ENCODE peak calls at places on chromosomes 13 and 19, in six cellular contexts. A is NCI-H1694; L is fibroblast of the conjunctiva; C is EL; R is stimulated activated CD4-positive, alpha-beta T cell treated with anti-CD3 and anti-CD28 coated beads, Interleukin-4, amount 100 ng/mL, for 1 hour; E is tibial nerve. T is an unnamed sample.

GRCh38 chr13:34543836-34544235 is 398.2 kb upstream of the NBEA start:
- DNase-seq in A (no peak), L (no peak), C (no peak), R (no peak), E (no peak), T (no peak)

GRCh38 chr13:49938274-49938673 is 2.1 kb upstream of the SPRYD7 start:
- DNase-seq in A (no peak), L (no peak), C (no peak), R (no peak), E (no peak), T (no peak)

GRCh38 chr13:27353166-27353583 is 71.2 kb upstream of the GTF3A start:
- DNase-seq in A (no peak), L (no peak), C (peak; percentile 47), R (peak; percentile 6), E (no peak), T (peak; percentile 55)

GRCh38 chr13:98353750-98354149 is 176.7 kb upstream of the RNF113B start:
- DNase-seq in A (no peak), L (no peak), C (peak; percentile 10), R (no peak), E (no peak), T (no peak)

GRCh38 chr19:4067396-4068057 is 828 bp upstream of the ZBTB7A start:
- DNase-seq in A (no peak), L (no peak), C (no peak), R (no peak), E (no peak), T (no peak)

GRCh38 chr13:28494861-28495585 is at the start of gene FLT1:
- DNase-seq in A (no peak), L (no peak), C (peak; percentile 82), R (peak; percentile 35), E (no peak), T (no peak)

GRCh38 chr19:14005381-14006084 is 587 bp downstream of the RFX1 start:
- DNase-seq in A (peak; percentile 52), L (peak; percentile 69), C (peak; percentile 85), R (peak; percentile 88), E (peak; percentile 82), T (peak; percentile 70)

GRCh38 chr19:5470264-5470671 is 15.1 kb downstream of the ZNRF4 start:
- DNase-seq in A (no peak), L (no peak), C (no peak), R (no peak), E (no peak), T (no peak)

GRCh38 chr19:10872551-10873107 is 1.3 kb downstream of the CARM1 start:
- DNase-seq in A (no peak), L (no peak), C (peak; percentile 36), R (peak; percentile 50), E (no peak), T (no peak)

GRCh38 chr19:12967907-12968306 is 1.5 kb upstream of the DAND5 start:
- DNase-seq in A (no peak), L (no peak), C (no peak), R (no peak), E (no peak), T (no peak)

GRCh38 chr19:16920816-16921529 is 32.2 kb downstream of the F2RL3 start:
- DNase-seq in A (no peak), L (peak; percentile 27), C (peak; percentile 91), R (no peak), E (no peak), T (peak; percentile 88)

GRCh38 chr19:13849991-13850909 is 26.7 kb upstream of the NANOS3 start:
- DNase-seq in A (no peak), L (no peak), C (peak; percentile 78), R (peak; percentile 67), E (peak; percentile 77), T (peak; percentile 66)

GRCh38 chr13:29676535-29676934 is 81.0 kb upstream of the SLC7A1 start:
- DNase-seq in A (no peak), L (no peak), C (peak; percentile 75), R (no peak), E (no peak), T (peak; percentile 40)

GRCh38 chr19:38929929-38930775 is at the start of gene SARS2:
- DNase-seq in A (peak; percentile 89), L (peak; percentile 94), C (peak; percentile 94), R (peak; percentile 89), E (peak; percentile 90), T (peak; percentile 93)

GRCh38 chr19:6047741-6048231 is 62.5 kb downstream of the RFX2 start:
- DNase-seq in A (no peak), L (no peak), C (peak; percentile 47), R (no peak), E (no peak), T (no peak)

GRCh38 chr19:19490247-19490968 is 24.9 kb downstream of the TSSK6 start:
- DNase-seq in A (peak; percentile 71), L (peak; percentile 82), C (peak; percentile 83), R (peak; percentile 77), E (peak; percentile 91), T (peak; percentile 84)

GRCh38 chr13:36804588-36804987 is 14.4 kb upstream of the RFXAP start:
- DNase-seq in A (no peak), L (no peak), C (no peak), R (no peak), E (no peak), T (no peak)

GRCh38 chr13:95604534-95604915 is 40.0 kb downstream of the DZIP1 start:
- DNase-seq in A (no peak), L (no peak), C (no peak), R (no peak), E (no peak), T (no peak)

GRCh38 chr19:51726049-51726448 is 2.3 kb upstream of the HAS1 start:
- DNase-seq in A (no peak), L (peak; percentile 60), C (peak; percentile 62), R (no peak), E (no peak), T (peak; percentile 40)

GRCh38 chr13:102380012-102380411 is 21.8 kb downstream of the FGF14 start:
- DNase-seq in A (no peak), L (no peak), C (no peak), R (no peak), E (no peak), T (no peak)

GRCh38 chr19:45139286-45140143 is 21.3 kb downstream of the NKPD1 start:
- DNase-seq in A (no peak), L (no peak), C (no peak), R (no peak), E (no peak), T (no peak)

GRCh38 chr13:38341149-38341692 is 8.4 kb upstream of the UFM1 start:
- DNase-seq in A (no peak), L (no peak), C (no peak), R (no peak), E (no peak), T (no peak)

GRCh38 chr13:67147257-67148218 is 82.6 kb downstream of the PCDH9 start:
- DNase-seq in A (peak; percentile 29), L (peak; percentile 36), C (peak; percentile 74), R (no peak), E (no peak), T (no peak)

GRCh38 chr13:40974460-40975407 is 44.4 kb downstream of the ELF1 start:
- DNase-seq in A (no peak), L (peak; percentile 23), C (peak; percentile 34), R (no peak), E (no peak), T (peak; percentile 30)

GRCh38 chr13:59680429-59681024 is 483.2 kb downstream of the DIAPH3 start:
- DNase-seq in A (peak; percentile 18), L (peak; percentile 14), C (peak; percentile 33), R (no peak), E (no peak), T (peak; percentile 8)

GRCh38 chr19:42198676-42199439 is 18.6 kb downstream of the DEDD2 start:
- DNase-seq in A (no peak), L (no peak), C (no peak), R (peak; percentile 43), E (no peak), T (no peak)

GRCh38 chr19:52786078-52786463 is 520 bp downstream of the ZNF600 start:
- DNase-seq in A (no peak), L (no peak), C (peak; percentile 12), R (no peak), E (no peak), T (no peak)

T was measured in A172.